ENCODE peak calls at places on chromosomes 13 and 19, in five cellular contexts. One of them, this sample, is unnamed.
A peak's percentile ranks its signal among the peaks of the same experiment; 100 is the strongest.

GRCh38 chr19:38704488-38705026 is 39.7 kb downstream of the CAPN12 start:
- DNase-seq in stimulated activated CD4-positive, alpha-beta T cell treated with anti-CD3 and anti-CD28 coated beads, TNF-alpha, amount 100 ng/mL, for 48 hours: no peak
- DNase-seq in heart left ventricle: no peak
- DNase-seq in ovary: no peak
- DNase-seq in keratinocyte: no peak
- DNase-seq in this sample: no peak

GRCh38 chr13:51771418-51772104 is 32.4 kb downstream of the DHRS12 start:
- DNase-seq in stimulated activated CD4-positive, alpha-beta T cell treated with anti-CD3 and anti-CD28 coated beads, TNF-alpha, amount 100 ng/mL, for 48 hours: no peak
- DNase-seq in ovary: no peak
- DNase-seq in heart left ventricle: no peak
- DNase-seq in keratinocyte: no peak
- DNase-seq in this sample: no peak

GRCh38 chr13:113895436-113895835 is 31.6 kb upstream of the GAS6 start:
- DNase-seq in keratinocyte: no peak
- DNase-seq in heart left ventricle: no peak
- DNase-seq in ovary: no peak
- DNase-seq in stimulated activated CD4-positive, alpha-beta T cell treated with anti-CD3 and anti-CD28 coated beads, TNF-alpha, amount 100 ng/mL, for 48 hours: no peak
- DNase-seq in this sample: no peak

GRCh38 chr13:29908411-29908810 is 58.0 kb upstream of the UBL3 start:
- DNase-seq in heart left ventricle: peak; percentile 61
- DNase-seq in ovary: no peak
- DNase-seq in keratinocyte: no peak
- DNase-seq in stimulated activated CD4-positive, alpha-beta T cell treated with anti-CD3 and anti-CD28 coated beads, TNF-alpha, amount 100 ng/mL, for 48 hours: no peak
- DNase-seq in this sample: no peak

GRCh38 chr19:35860818-35861639 is 4.3 kb downstream of the KIRREL2 start:
- DNase-seq in keratinocyte: no peak
- DNase-seq in heart left ventricle: no peak
- DNase-seq in ovary: no peak
- DNase-seq in stimulated activated CD4-positive, alpha-beta T cell treated with anti-CD3 and anti-CD28 coated beads, TNF-alpha, amount 100 ng/mL, for 48 hours: no peak
- DNase-seq in this sample: no peak

GRCh38 chr13:99626461-99627082 is 125.3 kb downstream of the TM9SF2 start:
- DNase-seq in keratinocyte: no peak
- DNase-seq in ovary: no peak
- DNase-seq in stimulated activated CD4-positive, alpha-beta T cell treated with anti-CD3 and anti-CD28 coated beads, TNF-alpha, amount 100 ng/mL, for 48 hours: no peak
- DNase-seq in heart left ventricle: no peak
- DNase-seq in this sample: no peak

GRCh38 chr13:77979721-77980377 is 61.2 kb upstream of the EDNRB start:
- DNase-seq in ovary: no peak
- DNase-seq in keratinocyte: no peak
- DNase-seq in heart left ventricle: no peak
- DNase-seq in stimulated activated CD4-positive, alpha-beta T cell treated with anti-CD3 and anti-CD28 coated beads, TNF-alpha, amount 100 ng/mL, for 48 hours: no peak
- DNase-seq in this sample: no peak

GRCh38 chr13:47594833-47595232 is 406.2 kb downstream of the SUCLA2 start:
- DNase-seq in keratinocyte: no peak
- DNase-seq in ovary: no peak
- DNase-seq in stimulated activated CD4-positive, alpha-beta T cell treated with anti-CD3 and anti-CD28 coated beads, TNF-alpha, amount 100 ng/mL, for 48 hours: no peak
- DNase-seq in heart left ventricle: no peak
- DNase-seq in this sample: no peak

GRCh38 chr13:46655727-46656180 is 102.8 kb downstream of the LRCH1 start:
- DNase-seq in heart left ventricle: no peak
- DNase-seq in stimulated activated CD4-positive, alpha-beta T cell treated with anti-CD3 and anti-CD28 coated beads, TNF-alpha, amount 100 ng/mL, for 48 hours: no peak
- DNase-seq in keratinocyte: no peak
- DNase-seq in ovary: no peak
- DNase-seq in this sample: no peak

GRCh38 chr13:53343345-53343744 is 314.7 kb downstream of the OLFM4 start:
- DNase-seq in heart left ventricle: no peak
- DNase-seq in stimulated activated CD4-positive, alpha-beta T cell treated with anti-CD3 and anti-CD28 coated beads, TNF-alpha, amount 100 ng/mL, for 48 hours: no peak
- DNase-seq in ovary: no peak
- DNase-seq in keratinocyte: no peak
- DNase-seq in this sample: no peak

GRCh38 chr13:29861694-29862110 is 11.3 kb upstream of the UBL3 start:
- DNase-seq in stimulated activated CD4-positive, alpha-beta T cell treated with anti-CD3 and anti-CD28 coated beads, TNF-alpha, amount 100 ng/mL, for 48 hours: no peak
- DNase-seq in ovary: no peak
- DNase-seq in keratinocyte: peak; percentile 32
- DNase-seq in heart left ventricle: no peak
- DNase-seq in this sample: no peak

GRCh38 chr13:106369858-106370257 is 165.6 kb downstream of the EFNB2 start:
- DNase-seq in heart left ventricle: no peak
- DNase-seq in ovary: no peak
- DNase-seq in keratinocyte: no peak
- DNase-seq in stimulated activated CD4-positive, alpha-beta T cell treated with anti-CD3 and anti-CD28 coated beads, TNF-alpha, amount 100 ng/mL, for 48 hours: no peak
- DNase-seq in this sample: no peak

GRCh38 chr13:25292301-25292700 is 5.0 kb upstream of the MTMR6 start:
- DNase-seq in keratinocyte: no peak
- DNase-seq in ovary: no peak
- DNase-seq in heart left ventricle: no peak
- DNase-seq in stimulated activated CD4-positive, alpha-beta T cell treated with anti-CD3 and anti-CD28 coated beads, TNF-alpha, amount 100 ng/mL, for 48 hours: no peak
- DNase-seq in this sample: no peak

GRCh38 chr13:29310806-29311205 is 284.7 kb downstream of the SLC7A1 start:
- DNase-seq in stimulated activated CD4-positive, alpha-beta T cell treated with anti-CD3 and anti-CD28 coated beads, TNF-alpha, amount 100 ng/mL, for 48 hours: no peak
- DNase-seq in heart left ventricle: no peak
- DNase-seq in keratinocyte: no peak
- DNase-seq in ovary: no peak
- DNase-seq in this sample: no peak

GRCh38 chr19:6412111-6412999 is 12.3 kb downstream of the KHSRP start:
- DNase-seq in stimulated activated CD4-positive, alpha-beta T cell treated with anti-CD3 and anti-CD28 coated beads, TNF-alpha, amount 100 ng/mL, for 48 hours: peak; percentile 33
- DNase-seq in heart left ventricle: no peak
- DNase-seq in ovary: peak; percentile 37
- DNase-seq in keratinocyte: no peak
- DNase-seq in this sample: no peak

GRCh38 chr19:47608074-47608907 is 643 bp upstream of the BICRA start:
- DNase-seq in heart left ventricle: peak; percentile 95
- DNase-seq in keratinocyte: no peak
- DNase-seq in stimulated activated CD4-positive, alpha-beta T cell treated with anti-CD3 and anti-CD28 coated beads, TNF-alpha, amount 100 ng/mL, for 48 hours: peak; percentile 87
- DNase-seq in ovary: peak; percentile 94
- DNase-seq in this sample: peak; percentile 98

GRCh38 chr19:30231408-30232318 is 140.5 kb upstream of the ZNF536 start:
- DNase-seq in keratinocyte: no peak
- DNase-seq in stimulated activated CD4-positive, alpha-beta T cell treated with anti-CD3 and anti-CD28 coated beads, TNF-alpha, amount 100 ng/mL, for 48 hours: no peak
- DNase-seq in ovary: no peak
- DNase-seq in heart left ventricle: no peak
- DNase-seq in this sample: no peak

GRCh38 chr19:33226550-33227241 is 1.0 kb upstream of the SLC7A10 start:
- DNase-seq in keratinocyte: no peak
- DNase-seq in stimulated activated CD4-positive, alpha-beta T cell treated with anti-CD3 and anti-CD28 coated beads, TNF-alpha, amount 100 ng/mL, for 48 hours: no peak
- DNase-seq in heart left ventricle: no peak
- DNase-seq in ovary: no peak
- DNase-seq in this sample: no peak

GRCh38 chr13:26015276-26015934 is 36.4 kb downstream of the SHISA2 start:
- DNase-seq in stimulated activated CD4-positive, alpha-beta T cell treated with anti-CD3 and anti-CD28 coated beads, TNF-alpha, amount 100 ng/mL, for 48 hours: no peak
- DNase-seq in heart left ventricle: no peak
- DNase-seq in ovary: no peak
- DNase-seq in keratinocyte: no peak
- DNase-seq in this sample: no peak

GRCh38 chr13:74338341-74338740 is 204.1 kb upstream of the KLF12 start:
- DNase-seq in ovary: no peak
- DNase-seq in keratinocyte: no peak
- DNase-seq in heart left ventricle: no peak
- DNase-seq in stimulated activated CD4-positive, alpha-beta T cell treated with anti-CD3 and anti-CD28 coated beads, TNF-alpha, amount 100 ng/mL, for 48 hours: no peak
- DNase-seq in this sample: no peak

GRCh38 chr19:12913011-12913561 is 6.0 kb downstream of the SYCE2 start:
- DNase-seq in keratinocyte: no peak
- DNase-seq in ovary: peak; percentile 76
- DNase-seq in stimulated activated CD4-positive, alpha-beta T cell treated with anti-CD3 and anti-CD28 coated beads, TNF-alpha, amount 100 ng/mL, for 48 hours: no peak
- DNase-seq in heart left ventricle: peak; percentile 85
- DNase-seq in this sample: no peak

GRCh38 chr19:34124828-34125227 is 47.5 kb upstream of the LSM14A start:
- DNase-seq in keratinocyte: no peak
- DNase-seq in stimulated activated CD4-positive, alpha-beta T cell treated with anti-CD3 and anti-CD28 coated beads, TNF-alpha, amount 100 ng/mL, for 48 hours: no peak
- DNase-seq in heart left ventricle: no peak
- DNase-seq in ovary: no peak
- DNase-seq in this sample: no peak

This sample was measured in natural killer cell.